ENCODE peak calls at places on chromosomes 16 and 17, in six cellular contexts. One of them, this sample, is unnamed.

GRCh38 chr16:84047626-84048025 is 5.0 kb upstream of the SLC38A8 start:
- DNase-seq in NCI-H187: no peak
- DNase-seq in fibroblast of lung: no peak
- DNase-seq in H7: no peak
- DNase-seq in adrenal gland: no peak
- DNase-seq in COR-L47: no peak
- DNase-seq in this sample: no peak

GRCh38 chr16:19291459-19291858 is 5.9 kb downstream of the CLEC19A start:
- DNase-seq in NCI-H187: no peak
- DNase-seq in fibroblast of lung: no peak
- DNase-seq in H7: peak
- DNase-seq in adrenal gland: peak
- DNase-seq in COR-L47: no peak
- DNase-seq in this sample: peak

GRCh38 chr17:19456016-19456927 is 45.2 kb downstream of the RNF112 start:
- DNase-seq in NCI-H187: no peak
- DNase-seq in fibroblast of lung: no peak
- DNase-seq in H7: no peak
- DNase-seq in adrenal gland: no peak
- DNase-seq in COR-L47: no peak
- DNase-seq in this sample: no peak

GRCh38 chr17:82888583-82889495 is 49.0 kb upstream of the ZNF750 start:
- DNase-seq in NCI-H187: no peak
- DNase-seq in fibroblast of lung: no peak
- DNase-seq in H7: no peak
- DNase-seq in adrenal gland: peak
- DNase-seq in COR-L47: no peak
- DNase-seq in this sample: no peak

GRCh38 chr17:77449908-77450741 is 309.4 kb downstream of the SEC14L1 start:
- DNase-seq in NCI-H187: no peak
- DNase-seq in fibroblast of lung: peak
- DNase-seq in H7: peak
- DNase-seq in adrenal gland: peak
- DNase-seq in COR-L47: no peak
- DNase-seq in this sample: no peak

GRCh38 chr17:77926144-77926543 is 32.4 kb upstream of the TNRC6C start:
- DNase-seq in NCI-H187: no peak
- DNase-seq in fibroblast of lung: no peak
- DNase-seq in H7: no peak
- DNase-seq in adrenal gland: no peak
- DNase-seq in COR-L47: no peak
- DNase-seq in this sample: no peak

GRCh38 chr16:3791701-3792100 is 74.4 kb upstream of the TRAP1 start:
- DNase-seq in NCI-H187: no peak
- DNase-seq in fibroblast of lung: no peak
- DNase-seq in H7: no peak
- DNase-seq in adrenal gland: no peak
- DNase-seq in COR-L47: no peak
- DNase-seq in this sample: no peak

GRCh38 chr16:80924372-80924978 is 82.2 kb downstream of the CMC2 start:
- DNase-seq in NCI-H187: no peak
- DNase-seq in fibroblast of lung: peak
- DNase-seq in H7: peak
- DNase-seq in adrenal gland: peak
- DNase-seq in COR-L47: peak
- DNase-seq in this sample: peak

GRCh38 chr17:80877095-80877828 is 114.4 kb upstream of the CHMP6 start:
- DNase-seq in NCI-H187: no peak
- DNase-seq in fibroblast of lung: no peak
- DNase-seq in H7: peak
- DNase-seq in adrenal gland: peak
- DNase-seq in COR-L47: peak
- DNase-seq in this sample: no peak